ENCODE peak calls at places on chromosomes 13 and 19, in four cellular contexts. One of them, this sample, is unnamed.

GRCh38 chr13:24306632-24307031 is 2.7 kb upstream of the C1QTNF9 start:
- DNase-seq in ureter: no peak
- DNase-seq in activated naive CD4-positive, alpha-beta T cell: no peak
- DNase-seq in activated T-helper 2 cell treated with anti-CD3 and anti-CD28 coated beads, Interferon-gamma antibody, Interleukin-2, Interleukin-4, amounts not matched to agents 10 μg/mL and 5 μg/mL and 100 μg/mL, durations not matched to agents 14 hours and 24 hours and 36 hours: no peak
- DNase-seq in this sample: no peak

GRCh38 chr19:15123900-15124299 is 16.7 kb downstream of the SYDE1 start:
- DNase-seq in ureter: peak; percentile 56
- DNase-seq in activated naive CD4-positive, alpha-beta T cell: no peak
- DNase-seq in activated T-helper 2 cell treated with anti-CD3 and anti-CD28 coated beads, Interferon-gamma antibody, Interleukin-2, Interleukin-4, amounts not matched to agents 10 μg/mL and 5 μg/mL and 100 μg/mL, durations not matched to agents 14 hours and 24 hours and 36 hours: no peak
- DNase-seq in this sample: no peak

GRCh38 chr19:30009013-30009412 is 67.0 kb downstream of the URI1 start:
- DNase-seq in ureter: no peak
- DNase-seq in activated naive CD4-positive, alpha-beta T cell: no peak
- DNase-seq in activated T-helper 2 cell treated with anti-CD3 and anti-CD28 coated beads, Interferon-gamma antibody, Interleukin-2, Interleukin-4, amounts not matched to agents 10 μg/mL and 5 μg/mL and 100 μg/mL, durations not matched to agents 14 hours and 24 hours and 36 hours: no peak
- DNase-seq in this sample: no peak

GRCh38 chr13:73220966-73221720 is 162.3 kb downstream of the KLF5 start:
- DNase-seq in ureter: no peak
- DNase-seq in activated naive CD4-positive, alpha-beta T cell: no peak
- DNase-seq in activated T-helper 2 cell treated with anti-CD3 and anti-CD28 coated beads, Interferon-gamma antibody, Interleukin-2, Interleukin-4, amounts not matched to agents 10 μg/mL and 5 μg/mL and 100 μg/mL, durations not matched to agents 14 hours and 24 hours and 36 hours: no peak
- DNase-seq in this sample: no peak

GRCh38 chr19:51777570-51778460 is 16.8 kb downstream of the FPR2 start:
- DNase-seq in ureter: peak; percentile 70
- DNase-seq in activated naive CD4-positive, alpha-beta T cell: no peak
- DNase-seq in activated T-helper 2 cell treated with anti-CD3 and anti-CD28 coated beads, Interferon-gamma antibody, Interleukin-2, Interleukin-4, amounts not matched to agents 10 μg/mL and 5 μg/mL and 100 μg/mL, durations not matched to agents 14 hours and 24 hours and 36 hours: peak; percentile 12
- DNase-seq in this sample: no peak

GRCh38 chr19:29813665-29814064 is 1.9 kb downstream of the CCNE1 start:
- DNase-seq in ureter: no peak
- DNase-seq in activated naive CD4-positive, alpha-beta T cell: no peak
- DNase-seq in activated T-helper 2 cell treated with anti-CD3 and anti-CD28 coated beads, Interferon-gamma antibody, Interleukin-2, Interleukin-4, amounts not matched to agents 10 μg/mL and 5 μg/mL and 100 μg/mL, durations not matched to agents 14 hours and 24 hours and 36 hours: no peak
- DNase-seq in this sample: no peak

GRCh38 chr13:111210945-111211469 is 95.9 kb downstream of the ARHGEF7 start:
- DNase-seq in ureter: no peak
- DNase-seq in activated naive CD4-positive, alpha-beta T cell: no peak
- DNase-seq in activated T-helper 2 cell treated with anti-CD3 and anti-CD28 coated beads, Interferon-gamma antibody, Interleukin-2, Interleukin-4, amounts not matched to agents 10 μg/mL and 5 μg/mL and 100 μg/mL, durations not matched to agents 14 hours and 24 hours and 36 hours: no peak
- DNase-seq in this sample: no peak

GRCh38 chr19:5993516-5994406 is 15.8 kb upstream of the RANBP3 start:
- DNase-seq in ureter: no peak
- DNase-seq in activated naive CD4-positive, alpha-beta T cell: no peak
- DNase-seq in activated T-helper 2 cell treated with anti-CD3 and anti-CD28 coated beads, Interferon-gamma antibody, Interleukin-2, Interleukin-4, amounts not matched to agents 10 μg/mL and 5 μg/mL and 100 μg/mL, durations not matched to agents 14 hours and 24 hours and 36 hours: no peak
- DNase-seq in this sample: no peak

GRCh38 chr13:79647518-79647917 is 166.6 kb downstream of the NDFIP2 start:
- DNase-seq in ureter: peak; percentile 77
- DNase-seq in activated naive CD4-positive, alpha-beta T cell: no peak
- DNase-seq in activated T-helper 2 cell treated with anti-CD3 and anti-CD28 coated beads, Interferon-gamma antibody, Interleukin-2, Interleukin-4, amounts not matched to agents 10 μg/mL and 5 μg/mL and 100 μg/mL, durations not matched to agents 14 hours and 24 hours and 36 hours: no peak
- DNase-seq in this sample: no peak

GRCh38 chr19:50711805-50712204 is 7.8 kb downstream of the SHANK1 start:
- DNase-seq in ureter: no peak
- DNase-seq in activated naive CD4-positive, alpha-beta T cell: no peak
- DNase-seq in activated T-helper 2 cell treated with anti-CD3 and anti-CD28 coated beads, Interferon-gamma antibody, Interleukin-2, Interleukin-4, amounts not matched to agents 10 μg/mL and 5 μg/mL and 100 μg/mL, durations not matched to agents 14 hours and 24 hours and 36 hours: no peak
- DNase-seq in this sample: no peak

GRCh38 chr19:19535311-19536191 is 2.5 kb upstream of the CILP2 start:
- DNase-seq in ureter: no peak
- DNase-seq in activated naive CD4-positive, alpha-beta T cell: no peak
- DNase-seq in activated T-helper 2 cell treated with anti-CD3 and anti-CD28 coated beads, Interferon-gamma antibody, Interleukin-2, Interleukin-4, amounts not matched to agents 10 μg/mL and 5 μg/mL and 100 μg/mL, durations not matched to agents 14 hours and 24 hours and 36 hours: no peak
- DNase-seq in this sample: no peak

GRCh38 chr19:48565090-48565489 is 13.1 kb downstream of the SULT2B1 start:
- DNase-seq in ureter: no peak
- DNase-seq in activated naive CD4-positive, alpha-beta T cell: no peak
- DNase-seq in activated T-helper 2 cell treated with anti-CD3 and anti-CD28 coated beads, Interferon-gamma antibody, Interleukin-2, Interleukin-4, amounts not matched to agents 10 μg/mL and 5 μg/mL and 100 μg/mL, durations not matched to agents 14 hours and 24 hours and 36 hours: no peak
- DNase-seq in this sample: no peak

GRCh38 chr13:50740052-50740741 is 103.3 kb downstream of the DLEU7 start:
- DNase-seq in ureter: no peak
- DNase-seq in activated naive CD4-positive, alpha-beta T cell: no peak
- DNase-seq in activated T-helper 2 cell treated with anti-CD3 and anti-CD28 coated beads, Interferon-gamma antibody, Interleukin-2, Interleukin-4, amounts not matched to agents 10 μg/mL and 5 μg/mL and 100 μg/mL, durations not matched to agents 14 hours and 24 hours and 36 hours: no peak
- DNase-seq in this sample: no peak

GRCh38 chr19:21707065-21707464 is 60.3 kb downstream of the ZNF100 start:
- DNase-seq in ureter: no peak
- DNase-seq in activated naive CD4-positive, alpha-beta T cell: no peak
- DNase-seq in activated T-helper 2 cell treated with anti-CD3 and anti-CD28 coated beads, Interferon-gamma antibody, Interleukin-2, Interleukin-4, amounts not matched to agents 10 μg/mL and 5 μg/mL and 100 μg/mL, durations not matched to agents 14 hours and 24 hours and 36 hours: no peak
- DNase-seq in this sample: no peak

GRCh38 chr19:32872391-32872790 is 2.8 kb upstream of the SLC7A9 start:
- DNase-seq in ureter: no peak
- DNase-seq in activated naive CD4-positive, alpha-beta T cell: no peak
- DNase-seq in activated T-helper 2 cell treated with anti-CD3 and anti-CD28 coated beads, Interferon-gamma antibody, Interleukin-2, Interleukin-4, amounts not matched to agents 10 μg/mL and 5 μg/mL and 100 μg/mL, durations not matched to agents 14 hours and 24 hours and 36 hours: no peak
- DNase-seq in this sample: peak; percentile 2

GRCh38 chr19:40279761-40280607 is 5.2 kb downstream of the AKT2 start:
- DNase-seq in ureter: no peak
- DNase-seq in activated naive CD4-positive, alpha-beta T cell: no peak
- DNase-seq in activated T-helper 2 cell treated with anti-CD3 and anti-CD28 coated beads, Interferon-gamma antibody, Interleukin-2, Interleukin-4, amounts not matched to agents 10 μg/mL and 5 μg/mL and 100 μg/mL, durations not matched to agents 14 hours and 24 hours and 36 hours: no peak
- DNase-seq in this sample: no peak

GRCh38 chr19:30219682-30220081 is 152.5 kb upstream of the ZNF536 start:
- DNase-seq in ureter: no peak
- DNase-seq in activated naive CD4-positive, alpha-beta T cell: no peak
- DNase-seq in activated T-helper 2 cell treated with anti-CD3 and anti-CD28 coated beads, Interferon-gamma antibody, Interleukin-2, Interleukin-4, amounts not matched to agents 10 μg/mL and 5 μg/mL and 100 μg/mL, durations not matched to agents 14 hours and 24 hours and 36 hours: no peak
- DNase-seq in this sample: no peak

GRCh38 chr19:10335149-10336053 is 2.1 kb upstream of the RAVER1 start:
- DNase-seq in ureter: no peak
- DNase-seq in activated naive CD4-positive, alpha-beta T cell: no peak
- DNase-seq in activated T-helper 2 cell treated with anti-CD3 and anti-CD28 coated beads, Interferon-gamma antibody, Interleukin-2, Interleukin-4, amounts not matched to agents 10 μg/mL and 5 μg/mL and 100 μg/mL, durations not matched to agents 14 hours and 24 hours and 36 hours: no peak
- DNase-seq in this sample: no peak